ENCODE peak calls at places on chromosomes 16 and 17, in ten cellular contexts. N is hypothalamus; R is EL; O is NAMALWA; T is H4; C is germinal center; Z is NCI-H69; X is esophagus squamous epithelium; L is AG04449; D is activated CD8-positive, alpha-beta memory T cell treated with anti-CD3 and anti-CD28 coated beads for 1 hour. E is an unnamed sample.

GRCh38 chr16:86649875-86650274 is 71.5 kb downstream of the FOXL1 start:
- DNase-seq in N (no peak), R (no peak), O (no peak), T (no peak), C (no peak), Z (no peak), X (no peak), L (no peak), D (no peak), E (no peak)

GRCh38 chr17:1008008-1008761 is 11.3 kb downstream of the TIMM22 start:
- DNase-seq in N (peak), R (no peak), O (no peak), T (no peak), C (no peak), Z (no peak), X (no peak), L (no peak), D (no peak), E (no peak)

GRCh38 chr16:84144859-84145639 is at the start of the genes DNAAF1 and HSDL1:
- DNase-seq in N (peak), R (peak), O (peak), T (peak), C (peak), Z (peak), X (peak), L (no peak), D (peak), E (peak)

GRCh38 chr17:7992516-7992915 is 9.9 kb upstream of the GUCY2D start:
- DNase-seq in N (no peak), R (peak), O (no peak), T (peak), C (no peak), Z (no peak), X (no peak), L (no peak), D (no peak), E (no peak)

GRCh38 chr16:55912022-55912421 is 36.8 kb upstream of the CES5A start:
- DNase-seq in N (peak), R (no peak), O (no peak), T (no peak), C (no peak), Z (peak), X (no peak), L (no peak), D (no peak), E (no peak)

GRCh38 chr17:36683387-36683786 is 82.0 kb downstream of the MRM1 start:
- DNase-seq in N (no peak), R (no peak), O (no peak), T (no peak), C (no peak), Z (no peak), X (no peak), L (no peak), D (no peak), E (no peak)

GRCh38 chr16:15907863-15908478 is 19.6 kb upstream of the CEP20 start:
- DNase-seq in N (no peak), R (peak), O (peak), T (peak), C (peak), Z (peak), X (no peak), L (no peak), D (no peak), E (no peak)

GRCh38 chr16:30005341-30006094 is 5.3 kb downstream of the DOC2A start:
- DNase-seq in N (no peak), R (peak), O (peak), T (no peak), C (peak), Z (peak), X (no peak), L (no peak), D (no peak), E (no peak)

GRCh38 chr16:8958344-8958808 is 5.3 kb downstream of the USP7 start:
- DNase-seq in N (no peak), R (peak), O (no peak), T (peak), C (no peak), Z (peak), X (no peak), L (no peak), D (no peak), E (no peak)

E was measured in HS-5.